ENCODE peak calls at places on chromosomes 16 and 17, in ten cellular contexts. One of them, this sample, is unnamed.

GRCh38 chr17:79633154-79633553 is 22.3 kb upstream of the RBFOX3 start:
- DNase-seq in CD8-positive, alpha-beta T cell: no peak
- DNase-seq in adrenal gland: no peak
- DNase-seq in upper lobe of left lung: peak
- DNase-seq in nephron progenitor cell: no peak
- DNase-seq in cardiac muscle cell: no peak
- DNase-seq in RWPE1: no peak
- DNase-seq in foreskin fibroblast: no peak
- DNase-seq in Peyer's patch: no peak
- DNase-seq in A549: no peak
- DNase-seq in this sample: no peak

GRCh38 chr17:21129023-21129681 is 2.4 kb downstream of the DHRS7B start:
- DNase-seq in CD8-positive, alpha-beta T cell: no peak
- DNase-seq in adrenal gland: peak
- DNase-seq in upper lobe of left lung: no peak
- DNase-seq in nephron progenitor cell: no peak
- DNase-seq in cardiac muscle cell: peak
- DNase-seq in RWPE1: no peak
- DNase-seq in foreskin fibroblast: peak
- DNase-seq in Peyer's patch: no peak
- DNase-seq in A549: peak
- DNase-seq in this sample: peak

GRCh38 chr16:86898386-86898785 is 320.0 kb downstream of the FOXL1 start:
- DNase-seq in CD8-positive, alpha-beta T cell: no peak
- DNase-seq in adrenal gland: no peak
- DNase-seq in upper lobe of left lung: no peak
- DNase-seq in nephron progenitor cell: no peak
- DNase-seq in cardiac muscle cell: no peak
- DNase-seq in RWPE1: no peak
- DNase-seq in foreskin fibroblast: no peak
- DNase-seq in Peyer's patch: no peak
- DNase-seq in A549: no peak
- DNase-seq in this sample: no peak

GRCh38 chr16:9821970-9822369 is 360.3 kb downstream of the GRIN2A start:
- DNase-seq in CD8-positive, alpha-beta T cell: no peak
- DNase-seq in adrenal gland: no peak
- DNase-seq in upper lobe of left lung: no peak
- DNase-seq in nephron progenitor cell: no peak
- DNase-seq in cardiac muscle cell: no peak
- DNase-seq in RWPE1: no peak
- DNase-seq in foreskin fibroblast: no peak
- DNase-seq in Peyer's patch: no peak
- DNase-seq in A549: no peak
- DNase-seq in this sample: no peak

GRCh38 chr17:40417258-40417608 is 463 bp downstream of the TOP2A start:
- DNase-seq in CD8-positive, alpha-beta T cell: peak
- DNase-seq in adrenal gland: no peak
- DNase-seq in upper lobe of left lung: no peak
- DNase-seq in nephron progenitor cell: no peak
- DNase-seq in cardiac muscle cell: peak
- DNase-seq in RWPE1: no peak
- DNase-seq in foreskin fibroblast: peak
- DNase-seq in Peyer's patch: peak
- DNase-seq in A549: peak
- DNase-seq in this sample: peak

GRCh38 chr17:4327638-4328037 is 38.8 kb downstream of the UBE2G1 start:
- DNase-seq in CD8-positive, alpha-beta T cell: no peak
- DNase-seq in adrenal gland: no peak
- DNase-seq in upper lobe of left lung: no peak
- DNase-seq in nephron progenitor cell: no peak
- DNase-seq in cardiac muscle cell: no peak
- DNase-seq in RWPE1: peak
- DNase-seq in foreskin fibroblast: peak
- DNase-seq in Peyer's patch: no peak
- DNase-seq in A549: peak
- DNase-seq in this sample: no peak

GRCh38 chr16:12626411-12626810 is 177.3 kb downstream of the CPPED1 start:
- DNase-seq in CD8-positive, alpha-beta T cell: no peak
- DNase-seq in adrenal gland: no peak
- DNase-seq in upper lobe of left lung: no peak
- DNase-seq in nephron progenitor cell: no peak
- DNase-seq in cardiac muscle cell: no peak
- DNase-seq in RWPE1: no peak
- DNase-seq in foreskin fibroblast: no peak
- DNase-seq in Peyer's patch: no peak
- DNase-seq in A549: no peak
- DNase-seq in this sample: no peak

GRCh38 chr17:70110443-70110880 is 35.4 kb downstream of the KCNJ16 start:
- DNase-seq in CD8-positive, alpha-beta T cell: no peak
- DNase-seq in adrenal gland: peak
- DNase-seq in upper lobe of left lung: no peak
- DNase-seq in nephron progenitor cell: no peak
- DNase-seq in cardiac muscle cell: no peak
- DNase-seq in RWPE1: no peak
- DNase-seq in foreskin fibroblast: peak
- DNase-seq in Peyer's patch: no peak
- DNase-seq in A549: no peak
- DNase-seq in this sample: no peak

GRCh38 chr16:86893513-86893912 is 315.2 kb downstream of the FOXL1 start:
- DNase-seq in CD8-positive, alpha-beta T cell: no peak
- DNase-seq in adrenal gland: no peak
- DNase-seq in upper lobe of left lung: no peak
- DNase-seq in nephron progenitor cell: no peak
- DNase-seq in cardiac muscle cell: no peak
- DNase-seq in RWPE1: no peak
- DNase-seq in foreskin fibroblast: no peak
- DNase-seq in Peyer's patch: no peak
- DNase-seq in A549: no peak
- DNase-seq in this sample: no peak

GRCh38 chr16:87017388-87018012 is 299.7 kb downstream of the C16orf95 start:
- DNase-seq in CD8-positive, alpha-beta T cell: no peak
- DNase-seq in adrenal gland: no peak
- DNase-seq in upper lobe of left lung: no peak
- DNase-seq in nephron progenitor cell: no peak
- DNase-seq in cardiac muscle cell: no peak
- DNase-seq in RWPE1: peak
- DNase-seq in foreskin fibroblast: peak
- DNase-seq in Peyer's patch: no peak
- DNase-seq in A549: peak
- DNase-seq in this sample: peak

GRCh38 chr17:28951428-28951990 is at the start of gene PHF12:
- DNase-seq in CD8-positive, alpha-beta T cell: peak
- DNase-seq in adrenal gland: peak
- DNase-seq in upper lobe of left lung: peak
- DNase-seq in nephron progenitor cell: peak
- DNase-seq in cardiac muscle cell: peak
- DNase-seq in RWPE1: peak
- DNase-seq in foreskin fibroblast: peak
- DNase-seq in Peyer's patch: peak
- DNase-seq in A549: peak
- DNase-seq in this sample: peak

GRCh38 chr17:34961093-34961911 is at the start of the genes CCT6B and ZNF830:
- DNase-seq in CD8-positive, alpha-beta T cell: peak
- DNase-seq in adrenal gland: peak
- DNase-seq in upper lobe of left lung: peak
- DNase-seq in nephron progenitor cell: peak
- DNase-seq in cardiac muscle cell: peak
- DNase-seq in RWPE1: peak
- DNase-seq in foreskin fibroblast: peak
- DNase-seq in Peyer's patch: peak
- DNase-seq in A549: peak
- DNase-seq in this sample: peak

DNA sequence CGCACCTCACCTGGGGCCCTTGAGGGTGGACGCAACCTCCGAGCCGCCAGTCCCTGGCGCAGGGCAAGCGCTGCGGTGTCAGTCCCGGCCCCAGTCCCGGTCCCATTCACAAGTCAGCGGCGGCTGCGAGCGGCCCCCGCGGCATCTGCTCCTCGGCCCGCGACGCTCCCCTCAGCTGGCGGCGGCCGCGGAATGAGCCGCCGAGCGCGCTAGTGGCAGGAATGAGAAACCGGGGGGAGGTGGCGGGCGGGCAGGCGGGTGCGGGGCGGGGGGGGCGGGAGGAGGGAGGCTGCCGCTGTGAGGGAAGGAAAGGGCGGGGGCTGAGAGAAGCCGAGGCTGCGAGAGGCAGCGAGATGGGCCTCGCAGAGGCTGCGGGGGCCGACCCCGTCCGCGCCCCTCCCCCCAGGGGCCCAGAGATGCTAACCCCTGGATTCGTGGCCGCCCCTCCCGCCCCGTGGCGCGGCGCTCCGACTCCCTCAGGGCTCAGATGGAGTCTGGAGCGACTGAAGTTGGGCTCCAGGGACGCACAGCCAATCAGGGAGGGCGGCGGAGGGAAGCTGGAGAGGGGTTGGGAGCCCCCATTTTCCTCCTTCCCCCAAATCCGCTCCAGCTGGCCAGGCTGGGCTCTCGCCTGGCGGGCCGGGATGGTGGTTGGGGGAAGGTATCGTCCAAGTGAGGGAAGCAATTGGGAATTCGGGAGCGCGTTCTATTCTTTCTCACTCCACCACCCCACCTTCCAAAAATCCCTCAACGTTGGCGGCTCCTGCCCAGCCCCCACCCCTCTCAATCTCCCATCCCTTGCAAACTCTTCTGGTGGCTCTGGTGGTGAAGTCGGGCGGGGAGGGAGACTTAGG is at the start of gene CDH11:
- DNase-seq in CD8-positive, alpha-beta T cell: no peak
- DNase-seq in adrenal gland: peak
- DNase-seq in upper lobe of left lung: no peak
- DNase-seq in nephron progenitor cell: peak
- DNase-seq in cardiac muscle cell: peak
- DNase-seq in RWPE1: peak
- DNase-seq in foreskin fibroblast: peak
- DNase-seq in Peyer's patch: no peak
- DNase-seq in A549: no peak
- DNase-seq in this sample: peak
- TF ChIP-seq CTCF in CD8-positive, alpha-beta T cell: no peak
- TF ChIP-seq CTCF in adrenal gland: no peak
- TF ChIP-seq CTCF in upper lobe of left lung: peak
- TF ChIP-seq CTCF in nephron progenitor cell: no peak
- TF ChIP-seq CTCF in cardiac muscle cell: peak
- TF ChIP-seq CTCF in RWPE1: peak
- TF ChIP-seq CTCF in foreskin fibroblast: peak
- TF ChIP-seq CTCF in Peyer's patch: no peak
- TF ChIP-seq CTCF in A549: no peak
- TF ChIP-seq CTCF in this sample: no peak

GRCh38 chr17:81397314-81398169 is 2.3 kb downstream of the BAHCC1 start:
- DNase-seq in CD8-positive, alpha-beta T cell: no peak
- DNase-seq in adrenal gland: no peak
- DNase-seq in upper lobe of left lung: no peak
- DNase-seq in nephron progenitor cell: peak
- DNase-seq in cardiac muscle cell: peak
- DNase-seq in RWPE1: no peak
- DNase-seq in foreskin fibroblast: peak
- DNase-seq in Peyer's patch: no peak
- DNase-seq in A549: peak
- DNase-seq in this sample: peak
- TF ChIP-seq CTCF in CD8-positive, alpha-beta T cell: no peak
- TF ChIP-seq CTCF in adrenal gland: no peak
- TF ChIP-seq CTCF in upper lobe of left lung: no peak
- TF ChIP-seq CTCF in nephron progenitor cell: peak
- TF ChIP-seq CTCF in cardiac muscle cell: peak
- TF ChIP-seq CTCF in RWPE1: peak
- TF ChIP-seq CTCF in foreskin fibroblast: no peak
- TF ChIP-seq CTCF in Peyer's patch: no peak
- TF ChIP-seq CTCF in A549: no peak
- TF ChIP-seq CTCF in this sample: peak

GRCh38 chr16:85754403-85754802 is 3.5 kb upstream of the C16orf74 start:
- DNase-seq in CD8-positive, alpha-beta T cell: no peak
- DNase-seq in adrenal gland: no peak
- DNase-seq in upper lobe of left lung: no peak
- DNase-seq in nephron progenitor cell: no peak
- DNase-seq in cardiac muscle cell: no peak
- DNase-seq in RWPE1: no peak
- DNase-seq in foreskin fibroblast: no peak
- DNase-seq in Peyer's patch: peak
- DNase-seq in A549: no peak
- DNase-seq in this sample: no peak

GRCh38 chr16:85751665-85752501 is 987 bp upstream of the C16orf74 start:
- DNase-seq in CD8-positive, alpha-beta T cell: no peak
- DNase-seq in adrenal gland: no peak
- DNase-seq in upper lobe of left lung: no peak
- DNase-seq in nephron progenitor cell: no peak
- DNase-seq in cardiac muscle cell: no peak
- DNase-seq in RWPE1: peak
- DNase-seq in foreskin fibroblast: peak
- DNase-seq in Peyer's patch: no peak
- DNase-seq in A549: no peak
- DNase-seq in this sample: no peak

GRCh38 chr16:85753559-85753958 is 2.7 kb upstream of the C16orf74 start:
- DNase-seq in CD8-positive, alpha-beta T cell: no peak
- DNase-seq in adrenal gland: no peak
- DNase-seq in upper lobe of left lung: no peak
- DNase-seq in nephron progenitor cell: no peak
- DNase-seq in cardiac muscle cell: no peak
- DNase-seq in RWPE1: no peak
- DNase-seq in foreskin fibroblast: no peak
- DNase-seq in Peyer's patch: no peak
- DNase-seq in A549: no peak
- DNase-seq in this sample: no peak

GRCh38 chr16:85753976-85754375 is 3.1 kb upstream of the C16orf74 start:
- DNase-seq in CD8-positive, alpha-beta T cell: no peak
- DNase-seq in adrenal gland: no peak
- DNase-seq in upper lobe of left lung: no peak
- DNase-seq in nephron progenitor cell: no peak
- DNase-seq in cardiac muscle cell: no peak
- DNase-seq in RWPE1: no peak
- DNase-seq in foreskin fibroblast: no peak
- DNase-seq in Peyer's patch: peak
- DNase-seq in A549: no peak
- DNase-seq in this sample: no peak

GRCh38 chr16:85752511-85753420 is 1.9 kb upstream of the C16orf74 start:
- DNase-seq in CD8-positive, alpha-beta T cell: no peak
- DNase-seq in adrenal gland: no peak
- DNase-seq in upper lobe of left lung: no peak
- DNase-seq in nephron progenitor cell: peak
- DNase-seq in cardiac muscle cell: peak
- DNase-seq in RWPE1: peak
- DNase-seq in foreskin fibroblast: peak
- DNase-seq in Peyer's patch: peak
- DNase-seq in A549: no peak
- DNase-seq in this sample: peak
- TF ChIP-seq CTCF in CD8-positive, alpha-beta T cell: no peak
- TF ChIP-seq CTCF in adrenal gland: no peak
- TF ChIP-seq CTCF in upper lobe of left lung: no peak
- TF ChIP-seq CTCF in nephron progenitor cell: no peak
- TF ChIP-seq CTCF in cardiac muscle cell: peak
- TF ChIP-seq CTCF in RWPE1: peak
- TF ChIP-seq CTCF in foreskin fibroblast: peak
- TF ChIP-seq CTCF in Peyer's patch: no peak
- TF ChIP-seq CTCF in A549: no peak
- TF ChIP-seq CTCF in this sample: no peak

DNA sequence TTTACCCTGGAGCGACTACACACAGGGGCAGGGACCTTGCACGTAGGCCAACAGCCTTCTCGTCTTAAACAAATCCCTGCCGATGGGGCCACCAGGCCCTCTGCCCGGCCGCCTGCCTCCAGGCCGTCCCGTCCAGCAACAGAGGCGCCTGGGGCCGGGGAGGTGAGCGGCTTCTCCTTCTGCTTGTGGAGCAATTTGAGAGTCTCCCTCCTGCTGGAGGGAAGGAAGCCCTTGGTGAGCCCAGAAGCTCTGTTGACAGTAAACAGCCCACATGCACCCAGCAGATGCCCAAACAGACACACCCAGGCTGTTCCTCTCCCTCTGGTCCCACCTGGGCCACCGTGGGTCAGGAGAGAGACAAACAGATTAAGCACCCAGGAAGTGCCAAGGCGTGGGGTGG is 8.1 kb downstream of the SLC43A2 start:
- DNase-seq in CD8-positive, alpha-beta T cell: no peak
- DNase-seq in adrenal gland: no peak
- DNase-seq in upper lobe of left lung: no peak
- DNase-seq in nephron progenitor cell: no peak
- DNase-seq in cardiac muscle cell: no peak
- DNase-seq in RWPE1: no peak
- DNase-seq in foreskin fibroblast: no peak
- DNase-seq in Peyer's patch: no peak
- DNase-seq in A549: no peak
- DNase-seq in this sample: no peak
- TF ChIP-seq CTCF in CD8-positive, alpha-beta T cell: no peak
- TF ChIP-seq CTCF in adrenal gland: no peak
- TF ChIP-seq CTCF in upper lobe of left lung: no peak
- TF ChIP-seq CTCF in nephron progenitor cell: no peak
- TF ChIP-seq CTCF in cardiac muscle cell: no peak
- TF ChIP-seq CTCF in RWPE1: no peak
- TF ChIP-seq CTCF in foreskin fibroblast: no peak
- TF ChIP-seq CTCF in Peyer's patch: no peak
- TF ChIP-seq CTCF in A549: no peak
- TF ChIP-seq CTCF in this sample: no peak